ENCODE peak calls at places on chromosomes 5 and 9, in eight cellular contexts. H is fibroblast of lung, M is NT2/D1, Q is MM.1S, F is PC-3, K is endodermal cell, L is SK-N-SH, A is GM23248. J is an unnamed sample.

GRCh38 chr9:124886866-124887492 is 25.0 kb downstream of the ARPC5L start:
- DNase-seq in A (no peak), M (no peak), F (no peak), H (no peak), L (no peak), Q (no peak), K (no peak), J (peak; percentile 2)

GRCh38 chr9:16197578-16198370 is 644.9 kb downstream of the CCDC171 start:
- DNase-seq in H (peak; percentile 27), Q (no peak), L (peak; percentile 62), F (no peak), M (no peak), K (peak; percentile 24), A (no peak), J (no peak)

GRCh38 chr5:54360089-54360488 is 49.7 kb upstream of the ARL15 start:
- DNase-seq in K (peak; percentile 70), Q (no peak), M (no peak), F (peak; percentile 67), L (no peak), A (peak; percentile 84), H (peak; percentile 16), J (peak; percentile 3)

GRCh38 chr5:55634204-55634785 is 77.8 kb downstream of the SLC38A9 start:
- DNase-seq in K (no peak), L (no peak), Q (no peak), H (peak; percentile 86), M (no peak), F (no peak), A (peak; percentile 74), J (no peak)

GRCh38 chr9:19922476-19923118 is 133.8 kb upstream of the SLC24A2 start:
- DNase-seq in L (peak; percentile 72), K (peak; percentile 75), H (peak; percentile 72), M (peak; percentile 64), A (peak; percentile 72), Q (no peak), F (peak; percentile 63), J (peak; percentile 87)

GRCh38 chr9:95864852-95865580 is 10.5 kb upstream of the ERCC6L2 start:
- DNase-seq in F (peak; percentile 58), A (no peak), L (no peak), K (no peak), M (no peak), H (no peak), Q (no peak), J (no peak)

GRCh38 chr9:133842174-133842573 is 104.0 kb upstream of the SARDH start:
- DNase-seq in M (no peak), Q (no peak), A (no peak), F (no peak), H (no peak), K (no peak), L (no peak), J (peak; percentile 58)

GRCh38 chr9:12695474-12695873 is 2.3 kb downstream of the TYRP1 start:
- DNase-seq in F (no peak), A (peak; percentile 21), K (no peak), Q (no peak), M (no peak), H (no peak), L (no peak), J (no peak)

GRCh38 chr5:73199671-73200070 is 26.7 kb downstream of the TMEM174 start:
- DNase-seq in M (no peak), K (no peak), Q (no peak), F (no peak), A (no peak), L (no peak), H (no peak), J (no peak)

GRCh38 chr5:107769531-107769930 is 98.8 kb upstream of the EFNA5 start:
- DNase-seq in H (no peak), K (no peak), F (no peak), M (no peak), A (no peak), L (no peak), Q (no peak), J (peak; percentile 13)

GRCh38 chr5:111384220-111384619 is 128.1 kb downstream of the STARD4 start:
- DNase-seq in M (no peak), Q (no peak), K (no peak), A (peak; percentile 29), L (no peak), F (peak; percentile 21), H (peak; percentile 6), J (no peak)

GRCh38 chr5:91219803-91220371 is 163.2 kb downstream of the ARRDC3 start:
- DNase-seq in A (no peak), K (peak; percentile 73), M (no peak), H (peak; percentile 44), F (peak; percentile 32), Q (peak; percentile 19), L (peak; percentile 16), J (peak; percentile 7)

GRCh38 chr9:114363424-114363823 is 24.4 kb downstream of the AKNA start:
- DNase-seq in Q (no peak), K (no peak), M (no peak), L (no peak), F (no peak), A (no peak), H (no peak), J (no peak)

GRCh38 chr5:6291961-6292360 is 86.4 kb downstream of the MED10 start:
- DNase-seq in Q (peak; percentile 67), L (no peak), F (peak; percentile 64), H (no peak), K (peak; percentile 72), M (peak; percentile 11), A (no peak), J (peak; percentile 69)

GRCh38 chr5:96008487-96008886 is 46.8 kb upstream of the ELL2 start:
- DNase-seq in K (no peak), M (no peak), A (no peak), Q (no peak), H (no peak), F (no peak), L (no peak), J (no peak)

GRCh38 chr5:141919218-141920129 is 4.2 kb upstream of the DELE1 start:
- DNase-seq in M (no peak), H (no peak), L (no peak), Q (peak; percentile 18), F (no peak), K (no peak), A (no peak), J (no peak)

GRCh38 chr5:176192094-176192721 is 46.0 kb upstream of the SIMC1 start:
- DNase-seq in Q (no peak), F (no peak), L (no peak), H (no peak), M (no peak), K (peak; percentile 38), A (no peak), J (no peak)

GRCh38 chr9:123316053-123316718 is 39.8 kb upstream of the CRB2 start:
- DNase-seq in L (no peak), H (no peak), K (no peak), F (no peak), Q (no peak), M (no peak), A (no peak), J (no peak)

GRCh38 chr9:113603773-113604172 is 140.2 kb downstream of the RGS3 start:
- DNase-seq in M (no peak), Q (no peak), A (no peak), L (no peak), H (no peak), K (no peak), F (no peak), J (no peak)

GRCh38 chr9:123373941-123374340 is 17.9 kb downstream of the CRB2 start:
- DNase-seq in L (peak; percentile 93), K (peak; percentile 86), A (no peak), M (peak; percentile 75), Q (no peak), H (no peak), F (no peak), J (peak; percentile 95)

GRCh38 chr9:132193227-132194110 is 31.6 kb downstream of the NTNG2 start:
- DNase-seq in A (no peak), M (no peak), Q (no peak), L (no peak), K (no peak), H (no peak), F (no peak), J (no peak)

GRCh38 chr9:68560131-68560844 is 19.6 kb upstream of the TMEM252 start:
- DNase-seq in A (peak; percentile 8), H (peak; percentile 96), Q (peak; percentile 58), F (peak; percentile 36), M (peak; percentile 46), K (peak; percentile 96), L (peak; percentile 21), J (peak; percentile 53)

DNA sequence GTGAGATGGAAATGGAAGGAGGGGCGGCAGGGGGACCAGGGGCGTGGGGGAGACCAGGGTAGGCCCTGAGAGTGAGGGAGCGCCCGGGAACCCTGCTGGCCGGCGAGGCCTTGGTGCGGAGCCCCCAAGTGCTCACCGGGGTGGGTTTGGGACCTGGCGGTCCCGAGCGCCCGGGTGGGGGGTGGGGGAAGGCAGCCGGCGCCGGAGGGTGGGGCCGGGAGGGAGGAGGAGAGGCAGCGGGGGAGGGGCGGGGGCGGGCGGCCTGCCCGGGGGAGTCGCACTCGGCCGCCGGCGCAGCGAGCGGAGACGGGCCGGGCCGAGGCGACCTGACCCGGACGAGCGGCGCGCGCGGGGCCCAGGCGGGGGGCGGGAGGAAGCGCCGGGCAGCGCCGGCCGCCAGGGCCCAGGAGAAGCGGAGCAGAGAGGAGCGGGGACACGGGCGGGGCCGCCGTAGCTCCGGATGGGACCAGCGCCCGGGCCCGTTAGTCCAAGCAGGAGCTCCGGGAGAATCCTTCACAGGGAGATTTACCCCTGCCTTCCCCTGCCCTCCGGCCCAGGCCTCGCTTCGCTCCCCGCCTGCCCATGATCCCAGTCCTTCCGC is at the start of gene NPR2:
- DNase-seq in K (peak; percentile 79), F (no peak), M (no peak), Q (no peak), L (peak; percentile 71), H (peak; percentile 39), A (peak; percentile 70), J (peak; percentile 79)
- H3K9ac ChIP-seq in K (no peak within 1 kb of the TSS), F (no peak within 1 kb of the TSS), M (peak within 1 kb of the TSS; percentile 80), Q (no peak within 1 kb of the TSS), L (no peak within 1 kb of the TSS), H (peak within 1 kb of the TSS; percentile 68), A (peak within 1 kb of the TSS; percentile 81), J (no peak within 1 kb of the TSS)

GRCh38 chr5:115440782-115441451 is 103.7 kb downstream of the FEM1C start:
- DNase-seq in F (no peak), K (no peak), A (no peak), L (no peak), M (no peak), Q (no peak), H (no peak), J (no peak)
- H3K9ac ChIP-seq in F (no peak overlapping the region), K (no peak overlapping the region), A (no peak overlapping the region), L (no peak overlapping the region), M (no peak overlapping the region), Q (no peak overlapping the region), H (no peak overlapping the region), J (no peak overlapping the region)

DNA sequence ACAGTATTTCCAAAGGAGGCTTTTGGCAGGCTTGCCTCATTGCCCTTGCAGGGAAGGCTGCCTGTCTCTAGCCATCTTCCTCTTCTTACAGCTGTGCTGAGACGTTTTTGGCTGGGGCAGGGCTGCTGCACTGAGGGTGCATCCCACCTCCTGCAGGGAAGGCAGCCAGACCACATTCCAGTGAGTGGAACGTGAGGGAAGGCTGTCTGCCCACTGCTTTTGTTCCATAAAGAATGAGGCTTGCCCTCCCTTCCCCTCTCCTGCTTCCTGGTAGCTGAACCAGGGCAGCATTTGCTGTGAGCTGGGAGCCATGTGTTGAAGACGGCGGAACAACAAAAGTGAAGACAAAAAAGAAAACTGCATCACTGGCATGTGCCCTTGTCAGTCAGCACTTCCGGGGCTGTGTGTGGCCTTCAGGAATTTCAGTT is 16.8 kb downstream of the MGAT1 start:
- DNase-seq in A (peak; percentile 75), F (peak; percentile 76), L (no peak), M (peak; percentile 58), H (peak; percentile 44), K (peak; percentile 93), Q (no peak), J (peak; percentile 87)
- H3K9ac ChIP-seq in A (peak overlapping the region; percentile 82), F (no peak overlapping the region), L (peak overlapping the region; percentile 53), M (peak overlapping the region; percentile 61), H (peak overlapping the region; percentile 51), K (no peak overlapping the region), Q (no peak overlapping the region), J (no peak overlapping the region)

GRCh38 chr5:113336975-113337374 is 97.8 kb downstream of the TSSK1B start:
- DNase-seq in K (peak; percentile 78), Q (peak; percentile 55), L (peak; percentile 22), F (peak; percentile 72), A (peak; percentile 78), H (peak; percentile 70), M (no peak), J (peak; percentile 47)
- H3K9ac ChIP-seq in K (no peak overlapping the region), Q (no peak overlapping the region), L (no peak overlapping the region), F (no peak overlapping the region), A (no peak overlapping the region), H (no peak overlapping the region), M (no peak overlapping the region), J (no peak overlapping the region)